ENCODE peak calls at places on chromosomes 16 and 17, in eight cellular contexts. One of them, this sample, is unnamed.

GRCh38 chr17:68567035-68567434 is 34.1 kb downstream of the FAM20A start:
- DNase-seq in body of pancreas: no peak
- DNase-seq in IMR-90: no peak
- DNase-seq in transverse colon: no peak
- DNase-seq in lower leg skin: no peak
- DNase-seq in tibial nerve: no peak
- DNase-seq in H54: no peak
- DNase-seq in heart left ventricle: no peak
- DNase-seq in this sample: no peak

GRCh38 chr17:61250335-61250890 is 149.2 kb upstream of the TBX2 start:
- DNase-seq in body of pancreas: no peak
- DNase-seq in IMR-90: peak; percentile 85
- DNase-seq in transverse colon: no peak
- DNase-seq in lower leg skin: no peak
- DNase-seq in tibial nerve: no peak
- DNase-seq in H54: no peak
- DNase-seq in heart left ventricle: no peak
- DNase-seq in this sample: no peak

GRCh38 chr17:68897557-68897956 is 57.6 kb downstream of the ABCA8 start:
- DNase-seq in body of pancreas: no peak
- DNase-seq in IMR-90: no peak
- DNase-seq in transverse colon: no peak
- DNase-seq in lower leg skin: no peak
- DNase-seq in tibial nerve: no peak
- DNase-seq in H54: no peak
- DNase-seq in heart left ventricle: no peak
- DNase-seq in this sample: no peak

GRCh38 chr17:39224778-39225307 is 902 bp downstream of the STAC2 start:
- DNase-seq in body of pancreas: no peak
- DNase-seq in IMR-90: no peak
- DNase-seq in transverse colon: no peak
- DNase-seq in lower leg skin: no peak
- DNase-seq in tibial nerve: no peak
- DNase-seq in H54: no peak
- DNase-seq in heart left ventricle: no peak
- DNase-seq in this sample: no peak

GRCh38 chr17:50845260-50846147 is 10.1 kb downstream of the WFIKKN2 start:
- DNase-seq in body of pancreas: no peak
- DNase-seq in IMR-90: peak; percentile 60
- DNase-seq in transverse colon: no peak
- DNase-seq in lower leg skin: no peak
- DNase-seq in tibial nerve: no peak
- DNase-seq in H54: peak; percentile 65
- DNase-seq in heart left ventricle: peak; percentile 73
- DNase-seq in this sample: no peak

GRCh38 chr17:9522074-9522473 is 53.5 kb downstream of the STX8 start:
- DNase-seq in body of pancreas: peak; percentile 18
- DNase-seq in IMR-90: peak; percentile 62
- DNase-seq in transverse colon: no peak
- DNase-seq in lower leg skin: peak; percentile 20
- DNase-seq in tibial nerve: no peak
- DNase-seq in H54: peak; percentile 14
- DNase-seq in heart left ventricle: no peak
- DNase-seq in this sample: peak; percentile 37

GRCh38 chr16:7137560-7138330 is 194.9 kb upstream of the RBFOX1 start:
- DNase-seq in body of pancreas: no peak
- DNase-seq in IMR-90: no peak
- DNase-seq in transverse colon: no peak
- DNase-seq in lower leg skin: no peak
- DNase-seq in tibial nerve: no peak
- DNase-seq in H54: no peak
- DNase-seq in heart left ventricle: no peak
- DNase-seq in this sample: no peak

GRCh38 chr17:77197115-77197514 is 56.3 kb downstream of the SEC14L1 start:
- DNase-seq in body of pancreas: no peak
- DNase-seq in IMR-90: no peak
- DNase-seq in transverse colon: no peak
- DNase-seq in lower leg skin: no peak
- DNase-seq in tibial nerve: no peak
- DNase-seq in H54: no peak
- DNase-seq in heart left ventricle: no peak
- DNase-seq in this sample: no peak

GRCh38 chr17:21039839-21040575 is 2.8 kb downstream of the USP22 start:
- DNase-seq in body of pancreas: no peak
- DNase-seq in IMR-90: peak; percentile 56
- DNase-seq in transverse colon: no peak
- DNase-seq in lower leg skin: no peak
- DNase-seq in tibial nerve: no peak
- DNase-seq in H54: peak; percentile 33
- DNase-seq in heart left ventricle: no peak
- DNase-seq in this sample: peak; percentile 71

GRCh38 chr16:11253009-11253994 is 2.7 kb downstream of the SOCS1 start:
- DNase-seq in body of pancreas: no peak
- DNase-seq in IMR-90: peak; percentile 84
- DNase-seq in transverse colon: no peak
- DNase-seq in lower leg skin: no peak
- DNase-seq in tibial nerve: no peak
- DNase-seq in H54: no peak
- DNase-seq in heart left ventricle: no peak
- DNase-seq in this sample: peak; percentile 29

GRCh38 chr17:80092959-80093358 is 8.4 kb upstream of the GAA start:
- DNase-seq in body of pancreas: no peak
- DNase-seq in IMR-90: no peak
- DNase-seq in transverse colon: no peak
- DNase-seq in lower leg skin: no peak
- DNase-seq in tibial nerve: no peak
- DNase-seq in H54: no peak
- DNase-seq in heart left ventricle: no peak
- DNase-seq in this sample: no peak

GRCh38 chr16:85370881-85371651 is 242.1 kb upstream of the GSE1 start:
- DNase-seq in body of pancreas: no peak
- DNase-seq in IMR-90: no peak
- DNase-seq in transverse colon: peak; percentile 83
- DNase-seq in lower leg skin: peak; percentile 59
- DNase-seq in tibial nerve: peak; percentile 46
- DNase-seq in H54: peak; percentile 78
- DNase-seq in heart left ventricle: no peak
- DNase-seq in this sample: peak; percentile 66

GRCh38 chr16:57637424-57637823 is 9.0 kb downstream of the ADGRG1 start:
- DNase-seq in body of pancreas: no peak
- DNase-seq in IMR-90: no peak
- DNase-seq in transverse colon: no peak
- DNase-seq in lower leg skin: no peak
- DNase-seq in tibial nerve: peak; percentile 39
- DNase-seq in H54: no peak
- DNase-seq in heart left ventricle: peak; percentile 61
- DNase-seq in this sample: no peak

GRCh38 chr17:73308017-73308823 is 3.6 kb downstream of the CDC42EP4 start:
- DNase-seq in body of pancreas: peak; percentile 96
- DNase-seq in IMR-90: peak; percentile 93
- DNase-seq in transverse colon: peak; percentile 92
- DNase-seq in lower leg skin: peak; percentile 81
- DNase-seq in tibial nerve: peak; percentile 56
- DNase-seq in H54: peak; percentile 74
- DNase-seq in heart left ventricle: peak; percentile 88
- DNase-seq in this sample: peak; percentile 92

GRCh38 chr17:17119533-17119932 is 77.3 kb downstream of the MPRIP start:
- DNase-seq in body of pancreas: peak; percentile 44
- DNase-seq in IMR-90: peak; percentile 86
- DNase-seq in transverse colon: peak; percentile 66
- DNase-seq in lower leg skin: no peak
- DNase-seq in tibial nerve: no peak
- DNase-seq in H54: peak; percentile 69
- DNase-seq in heart left ventricle: no peak
- DNase-seq in this sample: no peak

GRCh38 chr17:68600123-68600880 is 865 bp downstream of the FAM20A start:
- DNase-seq in body of pancreas: peak; percentile 50
- DNase-seq in IMR-90: no peak
- DNase-seq in transverse colon: peak; percentile 10
- DNase-seq in lower leg skin: no peak
- DNase-seq in tibial nerve: no peak
- DNase-seq in H54: no peak
- DNase-seq in heart left ventricle: peak; percentile 71
- DNase-seq in this sample: no peak

GRCh38 chr17:50365649-50366393 is 7.2 kb downstream of the MRPL27 start:
- DNase-seq in body of pancreas: no peak
- DNase-seq in IMR-90: no peak
- DNase-seq in transverse colon: no peak
- DNase-seq in lower leg skin: no peak
- DNase-seq in tibial nerve: no peak
- DNase-seq in H54: no peak
- DNase-seq in heart left ventricle: no peak
- DNase-seq in this sample: no peak

DNA sequence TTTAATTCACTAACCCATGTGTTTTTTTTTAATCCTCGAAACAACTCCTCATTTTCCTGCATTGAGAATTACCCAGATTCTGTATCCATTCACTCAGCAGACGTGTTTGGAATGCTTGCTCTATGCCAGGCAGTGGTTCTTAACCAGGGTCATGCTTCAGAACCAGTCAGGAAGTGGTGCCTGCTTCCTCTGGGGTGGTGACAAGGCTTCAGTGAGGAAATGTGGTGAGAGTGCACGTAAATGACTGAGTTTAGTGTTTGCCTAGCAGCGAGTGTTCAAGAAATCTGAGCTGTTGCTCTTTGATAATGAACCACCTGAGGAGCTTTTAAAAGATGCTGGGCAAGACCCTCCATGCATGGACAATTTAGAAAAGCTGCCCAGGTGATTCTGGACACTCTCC is 9.9 kb downstream of the ZFP90 start:
- DNase-seq in body of pancreas: no peak
- DNase-seq in IMR-90: no peak
- DNase-seq in transverse colon: no peak
- DNase-seq in lower leg skin: no peak
- DNase-seq in tibial nerve: no peak
- DNase-seq in H54: no peak
- DNase-seq in heart left ventricle: no peak
- DNase-seq in this sample: no peak
- TF ChIP-seq POLR2A in body of pancreas: no peak
- TF ChIP-seq POLR2A in IMR-90: no peak
- TF ChIP-seq POLR2A in transverse colon: no peak
- TF ChIP-seq POLR2A in lower leg skin: no peak
- TF ChIP-seq POLR2A in tibial nerve: no peak
- TF ChIP-seq POLR2A in H54: no peak
- TF ChIP-seq POLR2A in heart left ventricle: no peak
- TF ChIP-seq POLR2A in this sample: no peak

GRCh38 chr17:82876602-82877391 is 37.0 kb upstream of the ZNF750 start:
- DNase-seq in body of pancreas: peak; percentile 92
- DNase-seq in IMR-90: peak; percentile 78
- DNase-seq in transverse colon: peak; percentile 78
- DNase-seq in lower leg skin: peak; percentile 82
- DNase-seq in tibial nerve: no peak
- DNase-seq in H54: no peak
- DNase-seq in heart left ventricle: peak; percentile 90
- DNase-seq in this sample: peak; percentile 73
- TF ChIP-seq POLR2A in body of pancreas: no peak
- TF ChIP-seq POLR2A in IMR-90: no peak
- TF ChIP-seq POLR2A in transverse colon: no peak
- TF ChIP-seq POLR2A in lower leg skin: no peak
- TF ChIP-seq POLR2A in tibial nerve: no peak
- TF ChIP-seq POLR2A in H54: no peak
- TF ChIP-seq POLR2A in heart left ventricle: no peak
- TF ChIP-seq POLR2A in this sample: no peak

GRCh38 chr16:4859190-4859899 is 12.1 kb downstream of the UBN1 start:
- DNase-seq in body of pancreas: no peak
- DNase-seq in IMR-90: no peak
- DNase-seq in transverse colon: no peak
- DNase-seq in lower leg skin: no peak
- DNase-seq in tibial nerve: no peak
- DNase-seq in H54: peak; percentile 76
- DNase-seq in heart left ventricle: no peak
- DNase-seq in this sample: no peak

GRCh38 chr16:4860727-4861342 is 13.6 kb downstream of the UBN1 start:
- DNase-seq in body of pancreas: no peak
- DNase-seq in IMR-90: no peak
- DNase-seq in transverse colon: no peak
- DNase-seq in lower leg skin: no peak
- DNase-seq in tibial nerve: no peak
- DNase-seq in H54: no peak
- DNase-seq in heart left ventricle: no peak
- DNase-seq in this sample: no peak

GRCh38 chr16:4855804-4856203 is 8.5 kb downstream of the UBN1 start:
- DNase-seq in body of pancreas: no peak
- DNase-seq in IMR-90: no peak
- DNase-seq in transverse colon: no peak
- DNase-seq in lower leg skin: no peak
- DNase-seq in tibial nerve: no peak
- DNase-seq in H54: no peak
- DNase-seq in heart left ventricle: no peak
- DNase-seq in this sample: no peak

GRCh38 chr16:4862639-4863038 is 15.4 kb downstream of the UBN1 start:
- DNase-seq in body of pancreas: peak; percentile 34
- DNase-seq in IMR-90: no peak
- DNase-seq in transverse colon: no peak
- DNase-seq in lower leg skin: no peak
- DNase-seq in tibial nerve: no peak
- DNase-seq in H54: no peak
- DNase-seq in heart left ventricle: no peak
- DNase-seq in this sample: no peak

GRCh38 chr16:4859900-4860255 is 12.6 kb downstream of the UBN1 start:
- DNase-seq in body of pancreas: no peak
- DNase-seq in IMR-90: peak; percentile 29
- DNase-seq in transverse colon: no peak
- DNase-seq in lower leg skin: no peak
- DNase-seq in tibial nerve: no peak
- DNase-seq in H54: peak; percentile 86
- DNase-seq in heart left ventricle: no peak
- DNase-seq in this sample: no peak
- TF ChIP-seq POLR2A in body of pancreas: no peak
- TF ChIP-seq POLR2A in IMR-90: no peak
- TF ChIP-seq POLR2A in transverse colon: no peak
- TF ChIP-seq POLR2A in lower leg skin: no peak
- TF ChIP-seq POLR2A in tibial nerve: no peak
- TF ChIP-seq POLR2A in H54: no peak
- TF ChIP-seq POLR2A in heart left ventricle: no peak
- TF ChIP-seq POLR2A in this sample: no peak

GRCh38 chr16:66390346-66391108 is 24.0 kb downstream of the CDH5 start:
- DNase-seq in body of pancreas: no peak
- DNase-seq in IMR-90: no peak
- DNase-seq in transverse colon: no peak
- DNase-seq in lower leg skin: no peak
- DNase-seq in tibial nerve: no peak
- DNase-seq in H54: no peak
- DNase-seq in heart left ventricle: no peak
- DNase-seq in this sample: no peak

GRCh38 chr16:66387817-66388332 is 21.4 kb downstream of the CDH5 start:
- DNase-seq in body of pancreas: no peak
- DNase-seq in IMR-90: no peak
- DNase-seq in transverse colon: no peak
- DNase-seq in lower leg skin: no peak
- DNase-seq in tibial nerve: no peak
- DNase-seq in H54: no peak
- DNase-seq in heart left ventricle: no peak
- DNase-seq in this sample: no peak

GRCh38 chr16:66386629-66387622 is 20.4 kb downstream of the CDH5 start:
- DNase-seq in body of pancreas: peak; percentile 62
- DNase-seq in IMR-90: no peak
- DNase-seq in transverse colon: no peak
- DNase-seq in lower leg skin: no peak
- DNase-seq in tibial nerve: peak; percentile 5
- DNase-seq in H54: no peak
- DNase-seq in heart left ventricle: no peak
- DNase-seq in this sample: no peak

GRCh38 chr16:66389256-66390175 is 23.0 kb downstream of the CDH5 start:
- DNase-seq in body of pancreas: no peak
- DNase-seq in IMR-90: no peak
- DNase-seq in transverse colon: no peak
- DNase-seq in lower leg skin: no peak
- DNase-seq in tibial nerve: no peak
- DNase-seq in H54: no peak
- DNase-seq in heart left ventricle: no peak
- DNase-seq in this sample: no peak

GRCh38 chr16:66388350-66389139 is 22.1 kb downstream of the CDH5 start:
- DNase-seq in body of pancreas: no peak
- DNase-seq in IMR-90: no peak
- DNase-seq in transverse colon: no peak
- DNase-seq in lower leg skin: no peak
- DNase-seq in tibial nerve: no peak
- DNase-seq in H54: no peak
- DNase-seq in heart left ventricle: no peak
- DNase-seq in this sample: no peak
- TF ChIP-seq POLR2A in body of pancreas: no peak
- TF ChIP-seq POLR2A in IMR-90: no peak
- TF ChIP-seq POLR2A in transverse colon: no peak
- TF ChIP-seq POLR2A in lower leg skin: no peak
- TF ChIP-seq POLR2A in tibial nerve: no peak
- TF ChIP-seq POLR2A in H54: no peak
- TF ChIP-seq POLR2A in heart left ventricle: no peak
- TF ChIP-seq POLR2A in this sample: no peak